ENCODE peak calls at places on chromosomes 1 and 21, in eight cellular contexts. O, P, Y, K, X, V, R and G are unnamed samples.

GRCh38 chr21:46205766-46206162 is 21.5 kb upstream of the SPATC1L start:
- DNase-seq in O (peak), P (no peak), Y (no peak), K (no peak), X (peak), V (no peak), R (no peak), G (no peak)

GRCh38 chr1:204837440-204838084 is 33.1 kb upstream of the NFASC start:
- DNase-seq in O (no peak), P (peak), Y (no peak), K (peak), X (no peak), V (no peak), R (peak), G (peak)

GRCh38 chr1:20883766-20884165 is 96.7 kb upstream of the HP1BP3 start:
- DNase-seq in O (no peak), P (peak), Y (no peak), K (peak), X (no peak), V (no peak), R (no peak), G (peak)

GRCh38 chr1:203669739-203670138 is 43.1 kb downstream of the ATP2B4 start:
- DNase-seq in O (no peak), P (no peak), Y (no peak), K (peak), X (no peak), V (no peak), R (no peak), G (no peak)

GRCh38 chr1:90154711-90155110 is 159.8 kb downstream of the ZNF326 start:
- DNase-seq in O (no peak), P (no peak), Y (no peak), K (no peak), X (no peak), V (no peak), R (no peak), G (no peak)

GRCh38 chr21:44521301-44521927 is 18.6 kb downstream of the KRTAP10-1 start:
- DNase-seq in O (no peak), P (no peak), Y (no peak), K (no peak), X (peak), V (peak), R (no peak), G (no peak)

GRCh38 chr1:230572121-230573083 is 69.9 kb upstream of the COG2 start:
- DNase-seq in O (no peak), P (peak), Y (no peak), K (no peak), X (no peak), V (no peak), R (peak), G (no peak)

GRCh38 chr1:187091666-187092065 is 262.9 kb downstream of the PLA2G4A start:
- DNase-seq in O (no peak), P (no peak), Y (no peak), K (no peak), X (no peak), V (no peak), R (no peak), G (no peak)

GRCh38 chr21:15221799-15222386 is 157.1 kb upstream of the NRIP1 start:
- DNase-seq in O (peak), P (peak), Y (peak), K (peak), X (no peak), V (peak), R (peak), G (peak)

GRCh38 chr1:229582011-229582694 is 23.6 kb upstream of the ABCB10 start:
- DNase-seq in O (peak), P (no peak), Y (no peak), K (no peak), X (peak), V (peak), R (no peak), G (no peak)

GRCh38 chr1:154849645-154850131 is 20.4 kb downstream of the KCNN3 start:
- DNase-seq in O (no peak), P (no peak), Y (no peak), K (no peak), X (no peak), V (no peak), R (no peak), G (no peak)

GRCh38 chr1:53220962-53221286 is 490 bp upstream of the CZIB start:
- DNase-seq in O (no peak), P (no peak), Y (no peak), K (no peak), X (no peak), V (no peak), R (no peak), G (no peak)

GRCh38 chr1:93593868-93594602 is 87.6 kb downstream of the BCAR3 start:
- DNase-seq in O (no peak), P (peak), Y (no peak), K (no peak), X (no peak), V (no peak), R (peak), G (no peak)

GRCh38 chr1:205376739-205377138 is 20.0 kb upstream of the KLHDC8A start:
- DNase-seq in O (no peak), P (no peak), Y (no peak), K (no peak), X (no peak), V (no peak), R (no peak), G (no peak)

GRCh38 chr1:201605385-201605747 is 66.4 kb downstream of the NAV1 start:
- DNase-seq in O (no peak), P (peak), Y (no peak), K (no peak), X (no peak), V (no peak), R (no peak), G (no peak)

GRCh38 chr1:106526650-106527049 is 529.8 kb upstream of the PRMT6 start:
- DNase-seq in O (no peak), P (no peak), Y (no peak), K (peak), X (no peak), V (no peak), R (no peak), G (peak)

GRCh38 chr1:960371-961131 is at the start of gene KLHL17:
- DNase-seq in O (peak), P (peak), Y (peak), K (peak), X (no peak), V (peak), R (peak), G (peak)

GRCh38 chr1:112714313-112715263 is 544 bp downstream of the PPM1J start:
- DNase-seq in O (peak), P (peak), Y (no peak), K (peak), X (peak), V (no peak), R (peak), G (no peak)

GRCh38 chr1:152167835-152168534 is 9.0 kb upstream of the RPTN start:
- DNase-seq in O (no peak), P (peak), Y (peak), K (peak), X (no peak), V (no peak), R (no peak), G (peak)

GRCh38 chr1:192749349-192749748 is 59.5 kb upstream of the RGS2 start:
- DNase-seq in O (no peak), P (no peak), Y (no peak), K (no peak), X (no peak), V (no peak), R (no peak), G (no peak)

GRCh38 chr1:22131062-22131461 is 11.8 kb downstream of the WNT4 start:
- DNase-seq in O (no peak), P (no peak), Y (no peak), K (no peak), X (no peak), V (no peak), R (no peak), G (no peak)

GRCh38 chr1:7346600-7347570 is 424.2 kb upstream of the VAMP3 start:
- DNase-seq in O (no peak), P (no peak), Y (no peak), K (no peak), X (no peak), V (no peak), R (peak), G (no peak)

GRCh38 chr1:162632234-162632666 is at the start of gene DDR2:
- DNase-seq in O (peak), P (peak), Y (peak), K (peak), X (no peak), V (no peak), R (peak), G (peak)

GRCh38 chr1:195766709-195767108 is 841.5 kb downstream of the KCNT2 start:
- DNase-seq in O (no peak), P (no peak), Y (no peak), K (peak), X (no peak), V (no peak), R (no peak), G (peak)
- TF ChIP-seq CTCF in O (no peak), P (no peak), Y (no peak), K (no peak), X (no peak), V (no peak), R (no peak), G (no peak)

GRCh38 chr1:4122513-4123160 is 222.6 kb upstream of the C1orf174 start:
- DNase-seq in O (no peak), P (no peak), Y (no peak), K (no peak), X (no peak), V (peak), R (no peak), G (no peak)

GRCh38 chr1:4120557-4121292 is 220.7 kb upstream of the C1orf174 start:
- DNase-seq in O (no peak), P (no peak), Y (no peak), K (no peak), X (no peak), V (peak), R (no peak), G (no peak)

GRCh38 chr1:4121834-4122512 is 221.9 kb upstream of the C1orf174 start:
- DNase-seq in O (no peak), P (no peak), Y (no peak), K (no peak), X (no peak), V (peak), R (no peak), G (no peak)

GRCh38 chr1:4119516-4120220 is 219.6 kb upstream of the C1orf174 start:
- DNase-seq in O (no peak), P (no peak), Y (no peak), K (no peak), X (no peak), V (no peak), R (no peak), G (no peak)

GRCh38 chr1:4121293-4121684 is 221.2 kb upstream of the C1orf174 start:
- DNase-seq in O (no peak), P (no peak), Y (no peak), K (no peak), X (no peak), V (no peak), R (no peak), G (no peak)
- H3K4me3 ChIP-seq in O (no peak), P (no peak), Y (no peak), K (no peak), X (no peak), V (no peak), R (no peak), G (no peak)

GRCh38 chr1:109689844-109690405 is 2.3 kb downstream of the GSTM1 start:
- DNase-seq in O (no peak), P (no peak), Y (no peak), K (no peak), X (no peak), V (no peak), R (no peak), G (no peak)

GRCh38 chr1:109691762-109692161 is 4.1 kb downstream of the GSTM1 start:
- DNase-seq in O (no peak), P (peak), Y (no peak), K (no peak), X (no peak), V (no peak), R (no peak), G (no peak)

DNA sequence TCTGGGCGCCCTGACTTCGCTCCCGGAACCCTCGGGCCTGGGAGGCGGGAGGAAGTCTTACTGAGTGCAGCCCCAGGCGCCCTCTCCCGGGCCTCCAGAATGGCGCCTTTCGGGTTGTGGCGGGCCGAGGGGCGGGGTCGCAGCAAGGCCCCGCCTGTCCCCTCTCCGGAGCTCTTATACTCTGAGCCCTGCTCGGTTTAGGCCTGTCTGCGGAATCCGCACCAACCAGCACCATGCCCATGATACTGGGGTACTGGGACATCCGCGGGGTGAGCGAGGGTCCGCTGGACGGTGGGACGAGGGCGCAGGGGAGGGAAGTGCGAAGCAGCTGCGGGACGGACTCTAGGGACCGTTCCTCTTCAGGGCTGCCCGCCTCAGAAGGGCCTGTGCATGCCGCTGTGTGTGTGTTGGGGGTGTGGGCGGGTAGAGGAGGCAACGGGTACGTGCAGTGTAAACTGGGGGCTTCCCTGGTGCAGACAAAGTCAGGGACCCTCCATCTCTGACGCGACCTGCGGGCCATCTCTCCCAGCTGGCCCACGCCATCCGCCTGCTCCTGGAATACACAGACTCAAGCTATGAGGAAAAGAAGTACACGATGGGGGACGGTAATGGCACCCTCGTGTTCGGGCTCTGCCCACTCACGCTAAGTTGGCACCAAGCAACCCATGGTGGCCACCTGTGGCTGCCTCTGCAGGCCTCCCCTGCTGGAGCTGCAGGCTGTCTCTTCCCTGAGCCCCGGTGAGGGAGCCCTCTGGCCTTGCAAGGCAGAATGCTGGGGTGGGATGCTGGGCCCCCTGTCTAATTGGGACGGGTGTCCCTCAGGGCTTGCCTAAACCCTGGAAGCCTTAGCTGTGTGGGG is at the start of gene GSTM1:
- DNase-seq in O (no peak), P (peak), Y (no peak), K (peak), X (peak), V (no peak), R (peak), G (no peak)
- TF ChIP-seq CTCF in O (peak), P (peak), Y (no peak), K (no peak), X (no peak), V (no peak), R (peak), G (no peak)

GRCh38 chr21:33663241-33663640 is 20.9 kb downstream of the ITSN1 start:
- DNase-seq in O (no peak), P (no peak), Y (no peak), K (peak), X (no peak), V (no peak), R (no peak), G (peak)
- H3K4me3 ChIP-seq in O (no peak), P (no peak), Y (no peak), K (no peak), X (no peak), V (no peak), R (no peak), G (no peak)

GRCh38 chr1:29236993-29237905 is 927 bp downstream of the PTPRU start:
- DNase-seq in O (peak), P (peak), Y (peak), K (peak), X (peak), V (peak), R (peak), G (peak)
- TF ChIP-seq CTCF in O (no peak), P (no peak), Y (no peak), K (no peak), X (no peak), V (no peak), R (no peak), G (no peak)

DNA sequence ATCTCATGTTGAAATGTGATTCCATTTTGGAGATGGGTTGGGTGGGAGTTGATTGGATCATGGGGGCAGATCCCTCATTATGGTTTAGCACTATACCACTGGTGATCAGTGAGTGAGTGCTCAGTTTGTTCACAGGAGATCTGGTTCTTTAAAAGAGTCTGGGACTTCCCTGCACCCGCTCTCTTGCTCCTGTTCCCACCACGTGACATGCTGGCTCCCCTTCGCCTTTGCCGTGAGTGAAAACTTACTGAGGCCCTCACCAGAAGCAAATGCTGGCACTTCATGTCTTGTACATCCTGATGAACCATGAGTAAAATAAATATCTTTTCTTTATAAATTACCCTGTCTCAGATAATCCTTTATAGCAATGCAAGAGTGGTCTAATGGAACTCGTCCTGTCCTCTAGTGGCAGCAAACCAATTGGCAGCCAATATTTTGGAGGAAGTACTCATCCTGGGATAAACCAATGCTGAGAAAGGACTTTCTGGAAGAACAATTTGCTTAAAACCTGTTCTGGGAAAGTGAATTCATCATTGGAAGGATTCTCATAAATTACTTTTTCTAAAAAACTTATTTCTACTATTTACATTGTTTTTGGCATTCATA is 27.8 kb upstream of the CYP4A11 start:
- DNase-seq in O (no peak), P (no peak), Y (no peak), K (no peak), X (no peak), V (no peak), R (no peak), G (no peak)
- H3K4me3 ChIP-seq in O (no peak), P (no peak), Y (no peak), K (no peak), X (no peak), V (no peak), R (no peak), G (no peak)

GRCh38 chr1:42369471-42369870 is 11.1 kb upstream of the RIMKLA start:
- DNase-seq in O (no peak), P (no peak), Y (no peak), K (no peak), X (no peak), V (no peak), R (no peak), G (no peak)
- TF ChIP-seq CTCF in O (no peak), P (no peak), Y (no peak), K (no peak), X (no peak), V (no peak), R (no peak), G (no peak)

GRCh38 chr1:3674100-3675094 is 22.1 kb downstream of the TP73 start:
- DNase-seq in O (peak), P (no peak), Y (no peak), K (peak), X (peak), V (no peak), R (no peak), G (peak)
- H3K4me3 ChIP-seq in O (no peak), P (no peak), Y (no peak), K (no peak), X (peak), V (no peak), R (no peak), G (no peak)

GRCh38 chr21:42308914-42309752 is 6.1 kb downstream of the TFF3 start:
- DNase-seq in O (no peak), P (no peak), Y (no peak), K (no peak), X (no peak), V (no peak), R (no peak), G (no peak)
- TF ChIP-seq CTCF in O (no peak), P (no peak), Y (no peak), K (no peak), X (no peak), V (no peak), R (peak), G (no peak)

GRCh38 chr1:14598498-14599172 is at the start of gene KAZN:
- DNase-seq in O (peak), P (no peak), Y (no peak), K (peak), X (peak), V (no peak), R (peak), G (no peak)
- H3K4me3 ChIP-seq in O (peak), P (peak), Y (peak), K (peak), X (peak), V (no peak), R (peak), G (peak)